ENCODE peak calls at places on chromosome 1, in eight cellular contexts. B, H, P, Y, Q, M, U and V are unnamed samples.

GRCh38 chr1:94285026-94285654 is 47.8 kb upstream of the ARHGAP29 start:
- DNase-seq in Y (no peak), B (no peak), Q (no peak), P (no peak), H (no peak), U (no peak), M (no peak), V (no peak)

GRCh38 chr1:217895817-217896216 is 264.7 kb downstream of the SPATA17 start:
- DNase-seq in P (no peak), Q (peak; percentile 80), U (no peak), B (no peak), Y (no peak), M (no peak), H (no peak), V (no peak)

GRCh38 chr1:94335950-94336349 is 82.2 kb upstream of the ABCD3 start:
- DNase-seq in H (peak; percentile 55), B (peak; percentile 96), Y (peak; percentile 80), U (no peak), P (peak; percentile 72), M (no peak), Q (peak; percentile 89), V (peak; percentile 95)

GRCh38 chr1:28112388-28113311 is 24.2 kb upstream of the EYA3 start:
- DNase-seq in P (no peak), H (no peak), B (peak; percentile 25), Q (no peak), M (no peak), Y (peak; percentile 86), U (peak; percentile 65), V (peak; percentile 33)

GRCh38 chr1:183604811-183605210 is 14.6 kb upstream of the NCF2 start:
- DNase-seq in P (no peak), H (no peak), Y (no peak), B (no peak), Q (no peak), U (peak; percentile 60), M (no peak), V (no peak)

GRCh38 chr1:20399196-20399595 is 86.8 kb downstream of the CAMK2N1 start:
- DNase-seq in H (no peak), Q (no peak), Y (no peak), U (no peak), B (no peak), P (no peak), M (peak; percentile 43), V (no peak)

GRCh38 chr1:204746838-204747442 is 61.4 kb upstream of the LRRN2 start:
- DNase-seq in Q (peak; percentile 50), U (no peak), P (no peak), M (peak; percentile 70), Y (peak; percentile 32), B (peak; percentile 55), H (no peak), V (peak; percentile 48)

GRCh38 chr1:2257245-2257627 is 29.1 kb downstream of the SKI start:
- DNase-seq in Y (no peak), M (no peak), H (peak; percentile 90), Q (no peak), P (no peak), B (peak; percentile 36), U (no peak), V (no peak)

GRCh38 chr1:213376862-213377372 is 325.9 kb downstream of the RPS6KC1 start:
- DNase-seq in P (no peak), B (peak; percentile 6), Q (peak; percentile 17), H (no peak), Y (no peak), U (no peak), M (no peak), V (no peak)

GRCh38 chr1:22039594-22040347 is 12.7 kb upstream of the CDC42 start:
- DNase-seq in H (no peak), Q (peak; percentile 81), U (peak; percentile 87), Y (peak; percentile 68), P (no peak), M (no peak), B (peak; percentile 88), V (peak; percentile 59)

GRCh38 chr1:176499671-176500070 is 36.7 kb downstream of the PAPPA2 start:
- DNase-seq in H (no peak), B (no peak), P (no peak), U (no peak), Y (no peak), M (no peak), Q (no peak), V (no peak)

GRCh38 chr1:176501596-176501995 is 38.6 kb downstream of the PAPPA2 start:
- DNase-seq in U (no peak), B (no peak), Y (no peak), H (no peak), P (no peak), Q (no peak), M (no peak), V (no peak)

DNA sequence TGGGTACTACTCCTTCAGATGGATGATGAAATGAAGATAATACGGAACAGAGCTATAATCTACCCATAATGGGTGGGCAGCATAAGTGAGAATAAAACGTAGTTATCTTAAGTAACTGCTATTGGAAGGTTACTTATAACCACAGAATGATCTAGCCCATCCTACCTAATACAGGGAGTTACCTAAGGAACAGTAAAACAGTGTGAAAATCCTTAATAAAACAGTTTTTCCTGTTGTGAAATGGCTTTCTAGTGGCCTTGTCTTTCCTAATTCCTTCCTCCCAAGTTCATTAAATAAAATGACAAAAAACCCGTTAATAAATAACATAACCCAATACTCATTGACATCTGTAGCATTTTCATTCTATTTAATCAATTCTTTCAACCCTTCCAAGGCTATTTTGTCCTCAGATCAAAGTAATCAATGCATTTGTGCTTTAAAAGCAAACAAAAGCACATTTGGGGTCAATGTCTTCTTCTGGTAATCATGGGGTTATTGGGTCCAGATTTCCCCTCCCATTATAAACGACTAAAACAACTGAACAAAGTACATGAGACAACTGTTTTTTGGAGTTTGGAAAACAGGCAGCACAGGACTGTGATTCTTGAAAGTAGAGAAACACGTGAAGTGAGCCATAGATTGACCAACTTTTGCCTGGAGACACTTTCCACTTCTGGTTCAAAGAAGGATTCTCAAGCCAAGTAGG is 42.0 kb downstream of the PAPPA2 start:
- DNase-seq in Q (no peak), U (no peak), H (no peak), B (no peak), P (no peak), Y (no peak), M (no peak), V (no peak)
- TF ChIP-seq CTCF in Q (no peak), U (no peak), H (no peak), B (no peak), P (no peak), Y (no peak), M (no peak), V (no peak)

GRCh38 chr1:16116625-16117024 is 39.2 kb downstream of the EPHA2 start:
- DNase-seq in P (no peak), Y (no peak), Q (no peak), U (peak; percentile 12), H (no peak), B (no peak), M (no peak), V (no peak)

GRCh38 chr1:16115468-16116363 is 40.2 kb downstream of the EPHA2 start:
- DNase-seq in Y (no peak), B (no peak), U (peak; percentile 41), Q (no peak), H (no peak), M (no peak), P (no peak), V (no peak)

GRCh38 chr1:16112558-16113555 is 39.4 kb upstream of the FAM131C start:
- DNase-seq in M (no peak), Q (peak; percentile 87), Y (no peak), B (peak; percentile 55), H (no peak), P (no peak), U (no peak), V (peak; percentile 38)

GRCh38 chr1:16117369-16117768 is 38.5 kb downstream of the EPHA2 start:
- DNase-seq in Y (peak; percentile 59), B (peak; percentile 26), M (no peak), H (no peak), U (no peak), Q (no peak), P (no peak), V (no peak)

DNA sequence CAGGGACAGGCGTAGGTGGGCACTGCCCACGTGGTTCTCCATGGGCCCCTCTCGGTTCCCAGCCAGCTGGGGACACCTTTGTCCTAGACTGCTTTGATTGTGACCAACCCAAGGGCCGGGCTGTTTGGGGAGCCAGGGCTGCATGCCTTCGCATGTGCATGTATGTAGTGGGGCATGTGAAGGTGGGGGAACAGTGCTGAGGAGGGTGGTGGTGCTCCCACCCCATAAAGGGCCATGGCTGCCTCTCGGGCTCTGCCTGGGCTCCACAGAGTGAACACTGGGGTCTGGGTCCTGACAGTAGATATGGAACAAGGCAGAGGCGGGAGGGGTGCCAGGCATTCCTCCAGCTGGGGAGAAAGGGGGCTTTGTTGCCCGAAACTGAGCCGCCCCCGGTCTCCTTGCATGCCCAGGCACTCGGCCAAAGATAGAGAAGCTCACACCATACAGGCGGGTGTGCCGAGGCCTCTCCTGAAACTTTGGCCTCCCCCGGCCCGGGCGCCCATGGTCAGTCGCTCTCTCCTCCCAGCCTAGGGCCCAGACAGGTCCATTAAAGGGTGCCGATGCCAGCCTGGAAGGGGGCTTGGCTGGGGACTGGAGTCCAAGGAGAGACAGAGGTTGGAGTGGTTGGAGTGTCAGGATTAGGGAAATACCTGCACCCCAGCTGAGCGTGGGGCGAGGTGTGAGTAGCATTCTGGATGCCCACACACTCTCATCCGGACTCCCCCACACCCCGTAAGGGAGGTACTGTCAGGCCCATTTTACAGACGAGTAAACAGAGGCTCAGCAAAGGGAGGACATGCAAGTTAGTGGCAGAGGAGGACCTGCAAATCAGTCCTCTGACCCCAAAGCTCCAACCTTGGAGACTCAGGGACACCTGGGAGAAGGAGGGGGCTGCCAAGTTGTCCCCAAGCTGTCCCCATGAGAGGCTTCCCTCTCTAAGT is 41.1 kb downstream of the EPHA2 start:
- DNase-seq in M (no peak), Y (no peak), Q (no peak), U (no peak), H (no peak), P (no peak), B (no peak), V (no peak)
- H3K4me3 ChIP-seq in M (no peak overlapping the region), Y (no peak overlapping the region), Q (no peak overlapping the region), U (no peak overlapping the region), H (no peak overlapping the region), P (no peak overlapping the region), B (no peak overlapping the region), V (no peak overlapping the region)

GRCh38 chr1:243431591-243431990 is 175.8 kb downstream of the SDCCAG8 start:
- DNase-seq in Y (no peak), U (no peak), P (no peak), M (no peak), B (no peak), Q (no peak), H (no peak), V (no peak)
- TF ChIP-seq CTCF in Y (no peak), U (no peak), P (no peak), M (no peak), B (no peak), Q (no peak), H (no peak), V (no peak)

GRCh38 chr1:233615571-233615970 is 1.7 kb downstream of the KCNK1 start:
- DNase-seq in U (no peak), B (no peak), P (no peak), Y (no peak), Q (no peak), H (no peak), M (no peak), V (no peak)
- H3K4me3 ChIP-seq in U (peak overlapping the region; percentile 60), B (no peak overlapping the region), P (no peak overlapping the region), Y (no peak overlapping the region), Q (peak overlapping the region; percentile 61), H (peak overlapping the region; percentile 70), M (peak overlapping the region; percentile 77), V (no peak overlapping the region)